ENCODE peak calls at places on chromosomes 13 and 19, in eight cellular contexts. H is neural progenitor cell, Y is keratinocyte, I is fibroblast of lung, S is mesenchymal stem cell, J is HepG2, C is H9, B is GM12878. D is an unnamed sample.

GRCh38 chr13:85864963-85865530 is 65.8 kb upstream of the SLITRK6 start:
- DNase-seq in H (peak), Y (no peak), I (peak), S (peak), J (peak), C (peak), B (no peak), D (peak)

GRCh38 chr13:112325941-112326645 is 50.1 kb upstream of the SPACA7 start:
- DNase-seq in H (no peak), Y (no peak), I (no peak), S (no peak), J (no peak), C (no peak), B (no peak), D (no peak)

GRCh38 chr19:37218592-37218935 is 550 bp downstream of the ZNF383 start:
- DNase-seq in H (no peak), Y (no peak), I (peak), S (peak), J (no peak), C (no peak), B (peak), D (peak)

GRCh38 chr13:113399755-113400149 is 35.8 kb upstream of the GRTP1 start:
- DNase-seq in H (no peak), Y (no peak), I (no peak), S (no peak), J (no peak), C (peak), B (no peak), D (no peak)

GRCh38 chr19:43784251-43784980 is 3.6 kb upstream of the KCNN4 start:
- DNase-seq in H (no peak), Y (no peak), I (peak), S (peak), J (no peak), C (peak), B (no peak), D (peak)

GRCh38 chr13:104586010-104586746 is 1520.0 kb upstream of the SLC10A2 start:
- DNase-seq in H (no peak), Y (no peak), I (peak), S (peak), J (no peak), C (no peak), B (no peak), D (peak)

GRCh38 chr19:32415246-32415645 is 9.7 kb downstream of the DPY19L3 start:
- DNase-seq in H (no peak), Y (no peak), I (no peak), S (no peak), J (no peak), C (no peak), B (no peak), D (no peak)

GRCh38 chr19:18713550-18714117 is 30.2 kb downstream of the CRTC1 start:
- DNase-seq in H (no peak), Y (no peak), I (no peak), S (no peak), J (peak), C (no peak), B (no peak), D (no peak)

GRCh38 chr19:38392707-38393308 is 4.3 kb downstream of the SPRED3 start:
- DNase-seq in H (no peak), Y (no peak), I (no peak), S (peak), J (peak), C (no peak), B (no peak), D (peak)

GRCh38 chr19:56299688-56300087 is 15.0 kb downstream of the ZSCAN5A start:
- DNase-seq in H (no peak), Y (no peak), I (no peak), S (no peak), J (no peak), C (no peak), B (no peak), D (no peak)

GRCh38 chr19:56764296-56764695 is 76.2 kb downstream of the PEG3 start:
- DNase-seq in H (no peak), Y (no peak), I (no peak), S (no peak), J (peak), C (no peak), B (no peak), D (no peak)

GRCh38 chr19:16078759-16079707 is 2.7 kb downstream of the TPM4 start:
- DNase-seq in H (peak), Y (peak), I (peak), S (peak), J (peak), C (no peak), B (peak), D (peak)

GRCh38 chr19:29675650-29676186 is 10.5 kb downstream of the PLEKHF1 start:
- DNase-seq in H (no peak), Y (no peak), I (no peak), S (no peak), J (no peak), C (no peak), B (no peak), D (no peak)

GRCh38 chr19:6062274-6062673 is 48.0 kb downstream of the RFX2 start:
- DNase-seq in H (no peak), Y (no peak), I (no peak), S (no peak), J (no peak), C (no peak), B (no peak), D (peak)

GRCh38 chr13:84651288-84651687 is 769.0 kb upstream of the SLITRK1 start:
- DNase-seq in H (no peak), Y (peak), I (peak), S (peak), J (peak), C (no peak), B (no peak), D (peak)

GRCh38 chr13:109740721-109741120 is 45.7 kb downstream of the IRS2 start:
- DNase-seq in H (no peak), Y (no peak), I (no peak), S (no peak), J (no peak), C (no peak), B (no peak), D (no peak)

GRCh38 chr13:51797664-51798488 is 6.1 kb downstream of the DHRS12 start:
- DNase-seq in H (peak), Y (no peak), I (peak), S (peak), J (peak), C (peak), B (no peak), D (peak)

GRCh38 chr13:63625869-63626268 is 2210.2 kb upstream of the PCDH20 start:
- DNase-seq in H (no peak), Y (no peak), I (peak), S (peak), J (no peak), C (no peak), B (no peak), D (peak)

GRCh38 chr13:104534847-104535246 is 1468.6 kb upstream of the SLC10A2 start:
- DNase-seq in H (peak), Y (no peak), I (no peak), S (no peak), J (no peak), C (peak), B (no peak), D (no peak)

GRCh38 chr13:40961224-40961623 is 57.9 kb downstream of the ELF1 start:
- DNase-seq in H (no peak), Y (no peak), I (no peak), S (no peak), J (no peak), C (no peak), B (no peak), D (no peak)

GRCh38 chr13:97306106-97306505 is 84.0 kb downstream of the MBNL2 start:
- DNase-seq in H (no peak), Y (no peak), I (no peak), S (no peak), J (no peak), C (no peak), B (no peak), D (no peak)

GRCh38 chr19:29478578-29479565 is 46.9 kb upstream of the VSTM2B start:
- DNase-seq in H (peak), Y (no peak), I (no peak), S (no peak), J (peak), C (peak), B (no peak), D (no peak)

GRCh38 chr19:45781282-45782161 is 768 bp downstream of the DMPK start:
- DNase-seq in H (no peak), Y (no peak), I (no peak), S (no peak), J (no peak), C (no peak), B (no peak), D (no peak)

GRCh38 chr13:46632171-46632570 is 79.2 kb downstream of the LRCH1 start:
- DNase-seq in H (no peak), Y (no peak), I (no peak), S (no peak), J (no peak), C (no peak), B (no peak), D (no peak)

GRCh38 chr19:12994701-12995595 is at the start of gene NFIX:
- DNase-seq in H (peak), Y (no peak), I (peak), S (peak), J (peak), C (no peak), B (no peak), D (no peak)

GRCh38 chr19:50568321-50569022 is at the start of gene LRRC4B:
- DNase-seq in H (peak), Y (no peak), I (no peak), S (no peak), J (no peak), C (peak), B (no peak), D (no peak)

GRCh38 chr19:49580264-49581006 is at the start of gene NOSIP:
- DNase-seq in H (peak), Y (peak), I (peak), S (peak), J (peak), C (peak), B (peak), D (peak)

GRCh38 chr19:12202250-12202649 is 39.4 kb downstream of the ZNF136 start:
- DNase-seq in H (peak), Y (no peak), I (no peak), S (no peak), J (peak), C (peak), B (no peak), D (no peak)

DNA sequence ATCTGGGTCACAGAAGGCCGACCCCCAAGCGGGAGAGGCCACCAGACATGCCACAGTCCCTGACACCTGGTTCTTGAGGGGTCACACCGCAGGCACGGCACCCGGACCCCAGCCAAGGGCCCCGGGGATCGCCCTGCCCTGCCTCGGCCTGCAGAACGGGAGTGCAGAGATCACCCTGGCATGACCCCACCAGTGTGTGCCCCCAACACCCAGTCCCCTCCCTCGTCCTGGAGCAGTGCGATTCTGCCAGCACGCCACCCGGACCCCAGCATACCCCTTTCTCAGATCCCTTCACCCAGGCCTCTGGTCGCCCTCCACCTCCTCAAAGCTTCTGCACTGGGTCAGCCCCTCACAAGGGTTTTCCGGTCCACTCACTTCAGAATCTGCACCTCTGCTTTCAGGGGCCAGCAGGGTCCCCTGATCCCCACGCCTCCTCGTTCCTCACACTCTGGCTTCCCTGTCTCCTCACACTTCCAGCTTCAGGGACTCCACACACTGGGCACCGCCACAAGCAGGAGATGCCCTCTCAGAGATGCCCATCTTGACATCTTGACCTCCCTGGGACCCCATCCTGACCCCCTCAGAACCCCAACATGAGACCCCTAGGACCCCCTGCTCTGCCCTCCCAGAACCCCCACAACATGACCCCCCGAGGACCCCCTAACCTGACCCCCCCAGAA is 2.8 kb downstream of the MAP2K2 start:
- DNase-seq in H (no peak), Y (no peak), I (no peak), S (no peak), J (no peak), C (no peak), B (no peak), D (no peak)
- H3K4me2 ChIP-seq in H (no peak), Y (no peak), I (no peak), S (no peak), J (no peak), C (no peak), B (no peak), D (peak)

DNA sequence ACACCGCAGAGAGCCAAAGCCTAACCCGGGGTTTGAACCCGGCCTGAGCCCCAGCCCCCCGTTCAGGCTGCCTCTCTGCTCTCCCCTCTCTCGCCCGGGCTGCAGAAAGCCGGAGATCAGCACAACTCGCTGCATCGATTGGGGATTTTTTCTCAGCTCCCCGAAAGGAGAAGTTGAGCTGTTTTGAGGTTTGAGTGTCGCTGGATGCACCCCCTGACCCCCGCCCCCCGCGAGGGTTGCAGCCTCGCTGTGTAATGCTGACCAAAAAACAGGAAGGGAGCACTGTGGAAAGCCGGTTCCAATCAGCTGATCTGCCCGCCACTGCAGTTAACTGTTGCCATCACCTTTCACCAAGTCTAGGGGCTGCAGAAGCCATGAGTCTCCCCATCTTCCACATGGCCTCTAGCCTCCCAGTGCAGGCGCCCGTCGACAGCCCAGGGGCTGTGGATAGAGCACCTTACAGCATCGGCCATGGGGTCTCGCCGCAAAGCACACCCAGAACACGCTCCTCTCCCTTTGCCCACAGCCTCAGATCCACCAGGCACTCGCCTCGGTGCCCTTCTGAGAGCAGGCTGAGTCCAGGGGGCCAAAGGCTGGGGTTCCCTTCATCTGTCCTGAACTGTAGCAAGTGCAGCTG is 34.5 kb downstream of the MYO9B start:
- DNase-seq in H (no peak), Y (no peak), I (no peak), S (no peak), J (no peak), C (no peak), B (peak), D (no peak)
- H3K9ac ChIP-seq in H (no peak), Y (no peak), I (no peak), S (no peak), J (no peak), C (no peak), B (peak), D (no peak)

DNA sequence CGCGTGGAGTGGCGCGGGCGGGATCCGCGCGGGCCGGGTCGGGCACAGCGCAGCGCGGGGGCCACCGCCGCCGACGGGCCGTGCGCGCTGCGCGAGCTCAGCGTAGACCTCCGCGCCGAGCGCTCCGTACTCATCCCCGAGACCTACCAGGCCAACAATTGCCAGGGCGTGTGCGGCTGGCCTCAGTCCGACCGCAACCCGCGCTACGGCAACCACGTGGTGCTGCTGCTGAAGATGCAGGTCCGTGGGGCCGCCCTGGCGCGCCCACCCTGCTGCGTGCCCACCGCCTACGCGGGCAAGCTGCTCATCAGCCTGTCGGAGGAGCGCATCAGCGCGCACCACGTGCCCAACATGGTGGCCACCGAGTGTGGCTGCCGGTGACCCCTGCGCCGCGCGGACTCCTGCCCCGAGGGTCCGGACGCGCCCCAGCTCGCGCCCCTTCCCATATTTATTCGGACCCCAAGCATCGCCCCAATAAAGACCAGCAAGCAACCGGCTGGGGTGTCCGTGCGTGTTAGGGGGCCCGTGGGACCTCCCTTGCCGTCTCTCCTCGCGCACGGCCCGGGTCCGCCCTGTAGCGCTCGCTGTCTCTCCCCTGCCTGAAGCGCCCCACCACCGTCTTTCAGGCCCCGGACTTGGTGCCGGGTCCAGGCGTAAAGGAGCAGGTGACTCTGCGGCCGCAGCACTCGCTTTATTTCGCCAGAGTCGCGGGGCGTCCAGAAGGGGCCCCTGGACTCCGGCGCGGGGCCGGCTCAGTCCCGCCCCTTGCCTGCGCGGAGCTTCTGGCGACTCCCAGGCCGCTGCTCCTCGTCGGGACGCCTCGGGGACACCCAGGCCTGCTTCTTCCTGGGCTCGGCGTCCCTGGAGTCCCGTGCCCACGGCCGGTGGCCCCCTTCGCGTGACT is 2.7 kb downstream of the AMH start:
- DNase-seq in H (no peak), Y (no peak), I (no peak), S (no peak), J (no peak), C (no peak), B (no peak), D (no peak)
- H3K4me2 ChIP-seq in H (no peak), Y (no peak), I (no peak), S (no peak), J (peak), C (no peak), B (no peak), D (peak)

GRCh38 chr19:7928741-7929701 is 3.1 kb upstream of the CTXN1 start:
- DNase-seq in H (peak), Y (no peak), I (peak), S (peak), J (peak), C (peak), B (no peak), D (peak)
- H3K9ac ChIP-seq in H (no peak), Y (peak), I (peak), S (peak), J (no peak), C (no peak), B (no peak), D (peak)

GRCh38 chr13:107842562-107843180 is 372.7 kb downstream of the LIG4 start:
- DNase-seq in H (no peak), Y (no peak), I (peak), S (peak), J (no peak), C (no peak), B (no peak), D (peak)
- H3K4me2 ChIP-seq in H (no peak), Y (no peak), I (no peak), S (peak), J (no peak), C (no peak), B (no peak), D (peak)

DNA sequence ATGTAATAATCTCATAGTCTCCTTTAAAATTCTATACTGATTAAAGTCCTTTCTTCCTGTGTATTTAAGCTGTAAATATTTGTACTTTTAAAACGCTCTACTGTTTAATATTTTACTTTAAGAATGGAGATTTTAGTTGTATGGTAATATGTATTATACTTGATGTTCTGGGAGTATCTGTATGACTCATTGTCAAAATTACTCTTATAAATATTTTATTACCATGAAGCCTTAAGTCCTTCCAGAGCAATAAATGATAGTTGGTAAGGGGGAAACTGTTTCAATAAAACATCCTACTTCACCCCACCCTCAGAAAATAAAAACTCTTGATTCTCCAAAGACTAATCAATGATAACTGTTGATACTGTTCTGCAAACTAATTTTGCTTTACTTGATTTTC is 6.4 kb downstream of the PCDH9 start:
- DNase-seq in H (no peak), Y (no peak), I (peak), S (no peak), J (no peak), C (no peak), B (no peak), D (peak)
- H3K9ac ChIP-seq in H (no peak), Y (no peak), I (no peak), S (peak), J (no peak), C (no peak), B (no peak), D (peak)

GRCh38 chr13:30108216-30108912 is 199.0 kb downstream of the KATNAL1 start:
- DNase-seq in H (no peak), Y (no peak), I (no peak), S (no peak), J (no peak), C (no peak), B (no peak), D (no peak)

GRCh38 chr13:30107126-30107525 is 200.2 kb downstream of the KATNAL1 start:
- DNase-seq in H (no peak), Y (no peak), I (no peak), S (no peak), J (no peak), C (no peak), B (no peak), D (no peak)

GRCh38 chr13:30109471-30110135 is 197.7 kb downstream of the KATNAL1 start:
- DNase-seq in H (no peak), Y (no peak), I (no peak), S (no peak), J (no peak), C (no peak), B (no peak), D (no peak)

GRCh38 chr13:30108913-30109237 is 198.5 kb downstream of the KATNAL1 start:
- DNase-seq in H (no peak), Y (peak), I (no peak), S (no peak), J (peak), C (no peak), B (no peak), D (no peak)

GRCh38 chr13:30107536-30108136 is 199.7 kb downstream of the KATNAL1 start:
- DNase-seq in H (no peak), Y (no peak), I (peak), S (peak), J (no peak), C (no peak), B (no peak), D (no peak)
- H3K4me2 ChIP-seq in H (no peak), Y (no peak), I (no peak), S (no peak), J (no peak), C (no peak), B (no peak), D (no peak)